ENCODE peak calls at places on chromosomes 6 and 20, in six cellular contexts. W is AG09309; Q is midbrain; V is left ventricle myocardium inferior; I is stimulated activated CD8-positive, alpha-beta memory T cell treated with anti-CD3 and anti-CD28 coated beads, Interleukin-7, amount 100 ng/mL, for 1 hour; B is stimulated activated CD4-positive, alpha-beta T cell treated with anti-CD3 and anti-CD28 coated beads, Interleukin-15, amount 100 ng/mL, for 1 hour. Y is an unnamed sample.

GRCh38 chr6:3405182-3405518 is 51.7 kb downstream of the SLC22A23 start:
- DNase-seq in W (no peak), Q (no peak), V (no peak), I (no peak), B (no peak), Y (no peak)

GRCh38 chr6:3835055-3835731 is 14.0 kb upstream of the FAM50B start:
- DNase-seq in W (no peak), Q (no peak), V (no peak), I (no peak), B (no peak), Y (no peak)

GRCh38 chr20:58212636-58213035 is 15.8 kb downstream of the ANKRD60 start:
- DNase-seq in W (no peak), Q (no peak), V (no peak), I (no peak), B (no peak), Y (no peak)

GRCh38 chr20:47258745-47259695 is 97.5 kb downstream of the ZMYND8 start:
- DNase-seq in W (no peak), Q (no peak), V (peak; percentile 53), I (no peak), B (no peak), Y (no peak)

GRCh38 chr6:42532038-42532669 is 31.7 kb upstream of the UBR2 start:
- DNase-seq in W (no peak), Q (peak; percentile 22), V (no peak), I (no peak), B (no peak), Y (no peak)

GRCh38 chr6:92684386-92684785 is 735.0 kb downstream of the EPHA7 start:
- DNase-seq in W (no peak), Q (no peak), V (no peak), I (no peak), B (no peak), Y (no peak)

GRCh38 chr6:44237813-44238433 is 9.0 kb upstream of the HSP90AB1 start:
- DNase-seq in W (no peak), Q (peak; percentile 87), V (peak; percentile 81), I (peak; percentile 68), B (peak; percentile 65), Y (peak; percentile 57)

GRCh38 chr6:40722081-40722480 is 134.9 kb upstream of the LRFN2 start:
- DNase-seq in W (no peak), Q (no peak), V (no peak), I (no peak), B (no peak), Y (no peak)

GRCh38 chr6:152648090-152648489 is 10.9 kb upstream of the SYNE1 start:
- DNase-seq in W (no peak), Q (no peak), V (no peak), I (no peak), B (no peak), Y (no peak)

GRCh38 chr6:10719386-10720228 is 3.3 kb upstream of the TMEM14C start:
- DNase-seq in W (no peak), Q (no peak), V (peak; percentile 55), I (no peak), B (no peak), Y (no peak)

GRCh38 chr20:17614812-17615644 is 45.2 kb downstream of the DSTN start:
- DNase-seq in W (no peak), Q (no peak), V (no peak), I (no peak), B (no peak), Y (no peak)

GRCh38 chr6:83464741-83465140 is 33.9 kb upstream of the ME1 start:
- DNase-seq in W (no peak), Q (no peak), V (no peak), I (no peak), B (no peak), Y (no peak)

GRCh38 chr20:51732454-51732791 is 35.8 kb downstream of the ATP9A start:
- DNase-seq in W (no peak), Q (peak; percentile 52), V (no peak), I (no peak), B (no peak), Y (no peak)

GRCh38 chr6:44522871-44523270 is 135.4 kb downstream of the CDC5L start:
- DNase-seq in W (no peak), Q (no peak), V (no peak), I (no peak), B (no peak), Y (no peak)

GRCh38 chr20:35610833-35611427 is 4.7 kb upstream of the SPAG4 start:
- DNase-seq in W (no peak), Q (no peak), V (no peak), I (no peak), B (no peak), Y (no peak)

GRCh38 chr6:13451181-13451700 is 36.2 kb downstream of the GFOD1 start:
- DNase-seq in W (no peak), Q (no peak), V (no peak), I (no peak), B (no peak), Y (no peak)

GRCh38 chr20:19777311-19777710 is 19.3 kb downstream of the RIN2 start:
- DNase-seq in W (no peak), Q (no peak), V (no peak), I (no peak), B (no peak), Y (no peak)

GRCh38 chr6:107491059-107491609 is 1.2 kb downstream of the SOBP start:
- DNase-seq in W (no peak), Q (peak; percentile 31), V (peak; percentile 84), I (no peak), B (no peak), Y (no peak)

GRCh38 chr6:105135907-105136432 is 43.8 kb downstream of the POPDC3 start:
- DNase-seq in W (no peak), Q (peak; percentile 9), V (no peak), I (no peak), B (no peak), Y (no peak)

GRCh38 chr6:170232186-170233002 is 58.5 kb downstream of the DLL1 start:
- DNase-seq in W (no peak), Q (no peak), V (peak; percentile 6), I (no peak), B (no peak), Y (no peak)

GRCh38 chr6:111423960-111424846 is 58.8 kb downstream of the REV3L start:
- DNase-seq in W (no peak), Q (peak; percentile 80), V (peak; percentile 24), I (no peak), B (no peak), Y (no peak)